ENCODE peak calls at places on chromosomes 4 and X, in seven cellular contexts. G is Karpas-422, X is GM12878, O is GM23338, K is GM23248, Z is H1, M is SK-N-SH. B is an unnamed sample.

GRCh38 chrX:154979671-154980070 is 42.9 kb downstream of the F8 start:
- DNase-seq in G (no peak), X (no peak), O (no peak), K (no peak), Z (no peak), M (no peak), B (no peak)

GRCh38 chr4:173317003-173317402 is 17.2 kb downstream of the HMGB2 start:
- DNase-seq in G (peak), X (no peak), O (peak), K (peak), Z (no peak), M (peak), B (no peak)

GRCh38 chrX:1178580-1179057 is 33.8 kb downstream of the CRLF2 start:
- DNase-seq in G (no peak), X (no peak), O (peak), K (peak), Z (no peak), M (no peak), B (no peak)

GRCh38 chrX:530726-531610 is 99.6 kb upstream of the SHOX start:
- DNase-seq in G (no peak), X (no peak), O (peak), K (no peak), Z (peak), M (no peak), B (no peak)

GRCh38 chr4:86670739-86671138 is 76.6 kb downstream of the PTPN13 start:
- DNase-seq in G (no peak), X (no peak), O (no peak), K (peak), Z (no peak), M (no peak), B (peak)

GRCh38 chr4:176906693-176907092 is 114.0 kb upstream of the VEGFC start:
- DNase-seq in G (no peak), X (no peak), O (no peak), K (no peak), Z (no peak), M (no peak), B (no peak)

GRCh38 chr4:110087116-110087708 is 111.2 kb downstream of the ELOVL6 start:
- DNase-seq in G (no peak), X (no peak), O (no peak), K (peak), Z (no peak), M (no peak), B (peak)

GRCh38 chr4:36242629-36243354 is 1.5 kb downstream of the ARAP2 start:
- DNase-seq in G (no peak), X (no peak), O (no peak), K (no peak), Z (no peak), M (no peak), B (peak)

GRCh38 chr4:41977709-41978108 is 3.8 kb upstream of the DCAF4L1 start:
- DNase-seq in G (no peak), X (no peak), O (no peak), K (peak), Z (no peak), M (no peak), B (peak)

GRCh38 chr4:169183581-169183980 is 87.2 kb downstream of the SH3RF1 start:
- DNase-seq in G (no peak), X (no peak), O (no peak), K (no peak), Z (no peak), M (no peak), B (no peak)

GRCh38 chrX:48461830-48462229 is 8.2 kb downstream of the SLC38A5 start:
- DNase-seq in G (peak), X (no peak), O (no peak), K (peak), Z (no peak), M (no peak), B (no peak)

GRCh38 chr4:141706445-141706844 is 70.1 kb downstream of the IL15 start:
- DNase-seq in G (no peak), X (no peak), O (no peak), K (no peak), Z (no peak), M (no peak), B (no peak)

GRCh38 chr4:108135549-108136209 is 33.1 kb downstream of the LEF1 start:
- DNase-seq in G (no peak), X (no peak), O (peak), K (no peak), Z (no peak), M (no peak), B (no peak)

GRCh38 chr4:77443941-77444340 is 161.7 kb upstream of the CXCL13 start:
- DNase-seq in G (no peak), X (no peak), O (no peak), K (peak), Z (no peak), M (no peak), B (peak)

GRCh38 chrX:24341795-24342194 is 18.6 kb upstream of the SUPT20HL1 start:
- DNase-seq in G (no peak), X (no peak), O (no peak), K (peak), Z (no peak), M (no peak), B (peak)

GRCh38 chrX:15946783-15947550 is 92.4 kb upstream of the AP1S2 start:
- DNase-seq in G (no peak), X (no peak), O (no peak), K (peak), Z (no peak), M (no peak), B (peak)

GRCh38 chr4:15868065-15868464 is 70.5 kb downstream of the FGFBP1 start:
- DNase-seq in G (no peak), X (no peak), O (peak), K (peak), Z (no peak), M (no peak), B (peak)

GRCh38 chr4:30525662-30526061 is 194.5 kb upstream of the PCDH7 start:
- DNase-seq in G (no peak), X (no peak), O (peak), K (no peak), Z (no peak), M (no peak), B (no peak)

GRCh38 chrX:153888344-153888743 is 2.4 kb upstream of the L1CAM start:
- DNase-seq in G (no peak), X (peak), O (no peak), K (no peak), Z (no peak), M (no peak), B (no peak)

GRCh38 chrX:10245219-10245618 is 88.4 kb downstream of the CLCN4 start:
- DNase-seq in G (no peak), X (no peak), O (no peak), K (no peak), Z (no peak), M (no peak), B (no peak)

GRCh38 chrX:10240918-10241317 is 84.1 kb downstream of the CLCN4 start:
- DNase-seq in G (no peak), X (no peak), O (no peak), K (peak), Z (no peak), M (no peak), B (peak)

GRCh38 chrX:10245901-10246696 is 89.3 kb downstream of the CLCN4 start:
- DNase-seq in G (no peak), X (no peak), O (no peak), K (no peak), Z (no peak), M (no peak), B (no peak)

GRCh38 chrX:10242036-10242435 is 85.3 kb downstream of the CLCN4 start:
- DNase-seq in G (no peak), X (no peak), O (no peak), K (no peak), Z (no peak), M (no peak), B (no peak)

GRCh38 chrX:10243056-10243455 is 86.3 kb downstream of the CLCN4 start:
- DNase-seq in G (no peak), X (no peak), O (no peak), K (no peak), Z (no peak), M (no peak), B (no peak)
- H2AFZ ChIP-seq in G (no peak), X (no peak), O (no peak), K (no peak), Z (no peak), M (no peak), B (no peak)

DNA sequence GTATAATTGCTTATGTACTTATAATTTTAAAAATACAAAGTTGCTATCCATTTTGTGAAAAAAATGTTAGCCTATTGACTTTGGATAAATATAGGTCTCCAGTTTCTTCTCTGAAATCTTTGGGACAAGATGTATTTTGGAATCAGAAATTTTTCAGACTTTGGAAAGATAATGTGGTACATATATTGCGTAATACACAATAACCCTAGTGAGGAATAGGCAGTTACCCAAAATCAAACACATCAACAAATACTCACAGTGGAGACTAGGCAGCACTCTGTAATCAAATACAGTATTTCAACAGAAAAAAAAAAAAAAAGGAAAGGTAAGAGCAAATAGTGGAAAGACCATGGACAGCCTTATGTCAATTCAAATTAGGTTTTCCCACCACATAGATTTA is 796.8 kb downstream of the ADGRL3 start:
- DNase-seq in G (no peak), X (no peak), O (no peak), K (no peak), Z (no peak), M (no peak), B (no peak)
- H3K4me2 ChIP-seq in G (no peak), X (no peak), O (no peak), K (no peak), Z (no peak), M (no peak), B (no peak)

GRCh38 chr4:119209586-119209985 is 2.9 kb upstream of the USP53 start:
- DNase-seq in G (no peak), X (no peak), O (no peak), K (peak), Z (no peak), M (no peak), B (no peak)
- H2AFZ ChIP-seq in G (no peak), X (no peak), O (no peak), K (peak), Z (no peak), M (peak), B (peak)

GRCh38 chr4:101020956-101021355 is 326.4 kb downstream of the PPP3CA start:
- DNase-seq in G (no peak), X (peak), O (no peak), K (peak), Z (no peak), M (no peak), B (peak)
- H3K4me2 ChIP-seq in G (no peak), X (peak), O (peak), K (no peak), Z (no peak), M (peak), B (peak)

GRCh38 chr4:80207664-80208063 is 10.4 kb downstream of the PRDM8 start:
- DNase-seq in G (no peak), X (no peak), O (no peak), K (no peak), Z (no peak), M (no peak), B (no peak)
- H2AFZ ChIP-seq in G (no peak), X (no peak), O (peak), K (no peak), Z (no peak), M (no peak), B (peak)

DNA sequence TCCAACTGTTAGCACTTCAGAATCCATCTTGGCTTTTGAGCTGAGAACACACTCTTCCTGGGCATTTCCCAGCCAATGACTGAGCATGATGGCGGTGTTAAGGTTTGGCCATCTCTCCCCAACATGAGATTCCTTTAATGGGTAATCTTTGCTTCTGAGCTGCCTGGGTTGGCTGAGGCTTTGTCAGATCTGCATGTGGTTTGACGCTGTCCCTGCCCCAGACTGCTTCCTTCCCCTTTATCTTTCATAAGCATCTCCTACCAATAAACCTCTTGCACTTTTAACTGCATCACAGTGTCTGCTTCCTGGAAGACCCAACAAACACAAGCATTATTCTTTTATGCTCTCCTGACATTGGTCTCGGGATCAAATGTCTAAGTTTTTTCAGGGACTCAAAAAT is 31.5 kb upstream of the DIPK2B start:
- DNase-seq in G (no peak), X (no peak), O (no peak), K (no peak), Z (no peak), M (no peak), B (no peak)
- H3K4me2 ChIP-seq in G (no peak), X (no peak), O (no peak), K (no peak), Z (no peak), M (no peak), B (no peak)

GRCh38 chr4:156019238-156019637 is 65.6 kb upstream of the CTSO start:
- DNase-seq in G (no peak), X (no peak), O (peak), K (no peak), Z (no peak), M (no peak), B (no peak)

DNA sequence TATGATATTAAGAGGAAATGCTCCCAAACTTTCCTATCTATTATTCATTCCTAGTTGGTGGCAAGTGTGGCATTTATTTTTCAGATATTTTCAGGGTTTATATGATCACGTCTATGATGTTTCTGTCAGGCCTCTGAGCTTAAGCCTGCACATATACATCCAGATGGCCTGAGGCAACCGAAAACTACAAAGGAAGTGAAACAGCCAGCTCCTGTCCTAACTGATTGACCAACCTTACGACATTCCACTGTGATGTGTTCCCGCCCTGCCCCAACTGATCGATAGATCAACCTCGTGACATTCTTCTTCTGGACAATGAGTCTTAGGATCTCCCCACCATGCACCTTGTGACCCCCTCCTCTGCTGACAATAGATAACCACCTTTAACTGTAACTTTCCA is 67.6 kb upstream of the CTSO start:
- DNase-seq in G (no peak), X (no peak), O (peak), K (no peak), Z (no peak), M (no peak), B (no peak)
- H2AFZ ChIP-seq in G (no peak), X (no peak), O (no peak), K (no peak), Z (no peak), M (no peak), B (no peak)